ENCODE peak calls at places on chromosomes 3 and 15, in four cellular contexts. V is GM12878, T is K562, U is HepG2. G is an unnamed sample.

GRCh38 chr3:11434017-11434526 is 161.9 kb downstream of the ATG7 start:
- DNase-seq in V (no peak), T (no peak), U (no peak), G (no peak)

GRCh38 chr15:39133201-39133600 is 447.7 kb upstream of the THBS1 start:
- DNase-seq in V (no peak), T (no peak), U (no peak), G (no peak)

GRCh38 chr3:58384381-58385090 is 49.1 kb downstream of the PDHB start:
- DNase-seq in V (no peak), T (no peak), U (no peak), G (no peak)

GRCh38 chr15:37204698-37205097 is 104.3 kb upstream of the MEIS2 start:
- DNase-seq in V (no peak), T (no peak), U (no peak), G (no peak)

GRCh38 chr15:98658831-98659699 is 10.7 kb downstream of the IGF1R start:
- DNase-seq in V (peak; percentile 11), T (peak; percentile 40), U (peak; percentile 66), G (no peak)

GRCh38 chr3:11118181-11118682 is 36.1 kb upstream of the HRH1 start:
- DNase-seq in V (no peak), T (no peak), U (no peak), G (no peak)

GRCh38 chr15:77058468-77058867 is 12.4 kb downstream of the TSPAN3 start:
- DNase-seq in V (no peak), T (no peak), U (no peak), G (no peak)

GRCh38 chr3:126924458-126924857 is 58.5 kb upstream of the PLXNA1 start:
- DNase-seq in V (no peak), T (no peak), U (no peak), G (no peak)

GRCh38 chr15:56337084-56337725 is 28.0 kb upstream of the TEX9 start:
- DNase-seq in V (no peak), T (no peak), U (no peak), G (no peak)

GRCh38 chr3:190288836-190289235 is 33.4 kb downstream of the CLDN1 start:
- DNase-seq in V (no peak), T (no peak), U (no peak), G (no peak)

GRCh38 chr3:172256101-172256687 is 192.1 kb downstream of the GHSR start:
- DNase-seq in V (no peak), T (no peak), U (peak; percentile 37), G (no peak)

GRCh38 chr3:95154775-95155174 is 1091.9 kb downstream of the NSUN3 start:
- DNase-seq in V (no peak), T (no peak), U (no peak), G (no peak)

GRCh38 chr15:50149090-50149489 is 30.1 kb upstream of the ATP8B4 start:
- DNase-seq in V (no peak), T (no peak), U (no peak), G (no peak)

GRCh38 chr3:184361532-184361931 is at the start of the genes CLCN2 and POLR2H:
- DNase-seq in V (no peak), T (peak; percentile 82), U (peak; percentile 53), G (peak; percentile 70)

GRCh38 chr3:79558943-79559342 is 208.9 kb downstream of the ROBO1 start:
- DNase-seq in V (no peak), T (no peak), U (no peak), G (no peak)

GRCh38 chr3:143825513-143825912 is 22.8 kb downstream of the SLC9A9 start:
- DNase-seq in V (peak; percentile 50), T (no peak), U (no peak), G (no peak)

GRCh38 chr3:143824675-143825074 is 23.6 kb downstream of the SLC9A9 start:
- DNase-seq in V (no peak), T (no peak), U (no peak), G (no peak)

GRCh38 chr3:143830063-143830462 is 18.2 kb downstream of the SLC9A9 start:
- DNase-seq in V (no peak), T (no peak), U (no peak), G (no peak)

GRCh38 chr3:143827425-143827824 is 20.8 kb downstream of the SLC9A9 start:
- DNase-seq in V (no peak), T (no peak), U (no peak), G (no peak)

GRCh38 chr3:143826296-143826695 is 22.0 kb downstream of the SLC9A9 start:
- DNase-seq in V (no peak), T (no peak), U (no peak), G (no peak)
- TF ChIP-seq ETV6 in V (no peak), T (no peak), U (no peak), G (no peak)

GRCh38 chr15:33101036-33101435 is 93.5 kb downstream of the FMN1 start:
- DNase-seq in V (no peak), T (no peak), U (no peak), G (no peak)

GRCh38 chr15:33096134-33096533 is 98.4 kb downstream of the FMN1 start:
- DNase-seq in V (no peak), T (no peak), U (no peak), G (no peak)

GRCh38 chr15:33100314-33100713 is 94.2 kb downstream of the FMN1 start:
- DNase-seq in V (no peak), T (no peak), U (no peak), G (no peak)

GRCh38 chr15:33099213-33099612 is 95.3 kb downstream of the FMN1 start:
- DNase-seq in V (no peak), T (no peak), U (no peak), G (no peak)

GRCh38 chr15:33098082-33099058 is 96.1 kb downstream of the FMN1 start:
- DNase-seq in V (no peak), T (no peak), U (no peak), G (no peak)
- TF ChIP-seq ETV6 in V (no peak), T (no peak), U (no peak), G (no peak)

DNA sequence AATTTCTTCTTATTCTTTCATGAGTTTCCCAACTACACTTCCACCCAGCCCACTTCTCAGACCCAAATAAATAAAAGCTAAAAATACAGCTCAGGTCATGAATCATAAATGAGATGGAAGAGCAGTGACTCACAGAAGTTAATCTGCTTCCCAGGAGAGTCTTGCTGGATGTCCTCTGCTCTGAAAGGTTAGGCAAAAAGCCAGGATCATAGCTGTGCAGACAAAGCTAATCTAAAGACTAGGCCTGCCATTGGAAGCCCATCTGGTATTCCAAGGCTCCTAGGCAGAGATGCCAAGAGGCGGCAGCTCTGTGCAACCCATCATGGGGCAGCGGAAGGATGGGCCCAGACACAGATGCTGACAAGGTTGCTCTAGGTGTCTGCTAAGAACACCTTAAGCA is 24.0 kb downstream of the SHC4 start:
- DNase-seq in V (no peak), T (no peak), U (no peak), G (no peak)
- TF ChIP-seq ETV6 in V (no peak), T (no peak), U (no peak), G (no peak)

GRCh38 chr15:70478251-70478990 is 284.9 kb downstream of the UACA start:
- DNase-seq in V (no peak), T (no peak), U (no peak), G (no peak)
- TF ChIP-seq ETV6 in V (no peak), T (no peak), U (no peak), G (no peak)

GRCh38 chr15:58555168-58556027 is 123.6 kb downstream of the LIPC start:
- DNase-seq in V (no peak), T (peak; percentile 56), U (no peak), G (no peak)
- TF ChIP-seq ETV6 in V (no peak), T (no peak), U (no peak), G (no peak)

GRCh38 chr3:45123841-45124269 is 22.3 kb downstream of the CDCP1 start:
- DNase-seq in V (no peak), T (no peak), U (no peak), G (no peak)
- TF ChIP-seq ETV6 in V (no peak), T (no peak), U (no peak), G (no peak)

DNA sequence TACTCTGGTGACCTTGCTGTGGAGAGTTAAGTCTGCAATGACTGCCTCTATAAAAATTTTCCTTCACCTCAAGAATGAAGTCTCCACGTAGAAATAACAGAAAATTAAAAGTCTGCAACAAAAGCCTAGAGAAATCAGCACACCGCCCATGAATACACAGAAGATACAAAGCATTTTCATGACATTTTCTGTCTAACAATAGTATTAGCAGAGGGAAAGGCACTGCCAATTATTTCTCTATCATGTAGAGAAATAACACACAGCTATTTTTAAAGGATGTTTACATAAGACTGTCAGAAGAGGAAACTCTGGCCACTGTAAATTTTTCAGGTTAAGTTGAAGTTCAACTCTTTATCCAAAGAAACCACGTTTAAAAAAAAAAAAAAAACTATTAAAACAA is 80.8 kb downstream of the GSK3B start:
- DNase-seq in V (no peak), T (no peak), U (no peak), G (no peak)
- TF ChIP-seq ETV6 in V (no peak), T (no peak), U (no peak), G (no peak)

GRCh38 chr3:114496021-114496434 is 202.2 kb downstream of the TIGIT start:
- DNase-seq in V (no peak), T (no peak), U (peak; percentile 10), G (no peak)

GRCh38 chr3:114496874-114497273 is 203.0 kb downstream of the TIGIT start:
- DNase-seq in V (no peak), T (no peak), U (peak; percentile 63), G (no peak)

GRCh38 chr3:114496466-114496865 is 202.6 kb downstream of the TIGIT start:
- DNase-seq in V (no peak), T (no peak), U (no peak), G (no peak)

GRCh38 chr3:114499986-114500385 is 206.2 kb downstream of the TIGIT start:
- DNase-seq in V (peak; percentile 31), T (no peak), U (no peak), G (no peak)

DNA sequence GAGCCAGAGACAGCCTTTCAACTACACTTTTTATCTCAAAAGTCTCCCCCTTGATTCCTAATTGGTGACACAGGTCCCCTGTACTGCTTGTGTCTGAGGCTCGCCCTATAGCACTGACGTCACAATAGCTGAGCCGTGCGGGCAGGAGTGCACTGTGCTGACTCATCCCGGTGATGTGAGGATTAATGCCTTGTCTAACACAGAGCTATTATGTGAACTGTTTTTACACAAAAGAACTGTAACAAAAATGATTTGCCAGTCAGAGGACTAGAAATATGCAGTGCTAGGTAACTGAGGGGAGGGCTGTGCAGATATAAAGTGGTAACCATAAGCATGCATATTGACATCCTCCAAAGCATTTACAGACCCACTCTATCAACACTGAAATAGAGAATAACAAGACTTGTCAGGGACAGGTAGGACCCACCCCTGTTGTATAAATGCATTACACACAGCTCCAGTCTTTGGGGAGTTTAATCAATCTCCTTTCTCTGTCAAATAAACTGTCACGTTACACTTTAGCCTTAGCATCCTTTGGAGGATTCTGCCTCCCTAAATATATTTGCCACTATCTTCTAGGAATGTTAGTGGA is 205.0 kb downstream of the TIGIT start:
- DNase-seq in V (no peak), T (peak; percentile 22), U (peak; percentile 13), G (no peak)
- TF ChIP-seq ETV6 in V (no peak), T (no peak), U (no peak), G (no peak)

DNA sequence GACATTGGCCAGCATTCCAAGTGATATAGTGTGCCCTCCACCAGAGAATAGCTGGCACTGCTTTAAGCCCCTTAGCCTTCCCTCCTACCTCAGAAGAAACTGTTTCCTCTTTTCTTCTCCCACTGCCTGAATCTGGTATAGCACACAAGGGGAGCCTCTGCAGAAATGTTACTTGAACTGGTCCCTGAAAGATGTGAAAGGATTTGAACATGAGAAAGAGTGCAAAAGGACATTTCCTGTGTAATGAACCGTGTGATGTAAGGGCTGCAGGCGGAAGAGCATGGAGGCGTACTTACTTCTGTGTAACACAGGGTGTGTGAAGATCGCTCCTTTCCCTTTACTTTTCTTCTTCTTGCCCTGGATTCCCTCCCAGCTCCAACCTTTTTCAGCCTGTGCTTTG is 8.3 kb downstream of the TMOD3 start:
- DNase-seq in V (peak; percentile 53), T (no peak), U (no peak), G (no peak)
- TF ChIP-seq ETV6 in V (no peak), T (no peak), U (no peak), G (no peak)

G was measured in WTC11.